ENCODE peak calls at places on chromosomes 6 and 20, in seven cellular contexts. E is ovary, D is pancreas, B is fibroblast of lung, C is PC-3, I is uterus, M is Peyer's patch. Q is an unnamed sample.

GRCh38 chr6:20681243-20681684 is 147.0 kb downstream of the CDKAL1 start:
- DNase-seq in E (no peak), D (no peak), B (no peak), C (no peak), I (no peak), M (no peak), Q (no peak)

GRCh38 chr20:24194133-24194532 is 205.6 kb upstream of the GGTLC1 start:
- DNase-seq in E (no peak), D (no peak), B (no peak), C (peak; percentile 92), I (no peak), M (no peak), Q (no peak)

GRCh38 chr6:133989525-133989924 is 36.5 kb downstream of the TBPL1 start:
- DNase-seq in E (no peak), D (no peak), B (no peak), C (peak; percentile 68), I (no peak), M (no peak), Q (no peak)

GRCh38 chr6:54361188-54361587 is 52.9 kb downstream of the TINAG start:
- DNase-seq in E (no peak), D (no peak), B (no peak), C (no peak), I (no peak), M (no peak), Q (peak; percentile 38)

GRCh38 chr6:148928811-148929210 is 182.0 kb downstream of the UST start:
- DNase-seq in E (no peak), D (no peak), B (no peak), C (no peak), I (no peak), M (no peak), Q (no peak)

GRCh38 chr20:44691424-44692423 is 23.4 kb upstream of the CCN5 start:
- DNase-seq in E (peak; percentile 72), D (no peak), B (peak; percentile 59), C (no peak), I (peak; percentile 59), M (no peak), Q (no peak)

GRCh38 chr20:31972481-31973386 is 4.8 kb downstream of the XKR7 start:
- DNase-seq in E (no peak), D (no peak), B (no peak), C (no peak), I (no peak), M (no peak), Q (no peak)

GRCh38 chr6:142846459-142846831 is 98.5 kb downstream of the HIVEP2 start:
- DNase-seq in E (no peak), D (no peak), B (peak; percentile 70), C (peak; percentile 32), I (no peak), M (no peak), Q (peak; percentile 55)

GRCh38 chr20:16397053-16397452 is 176.2 kb downstream of the KIF16B start:
- DNase-seq in E (peak; percentile 62), D (peak; percentile 29), B (peak; percentile 27), C (no peak), I (peak; percentile 64), M (no peak), Q (no peak)

GRCh38 chr6:21823371-21823770 is 229.8 kb downstream of the SOX4 start:
- DNase-seq in E (no peak), D (no peak), B (no peak), C (no peak), I (no peak), M (no peak), Q (no peak)

GRCh38 chr6:168596316-168596715 is 155.3 kb downstream of the SMOC2 start:
- DNase-seq in E (no peak), D (no peak), B (no peak), C (no peak), I (no peak), M (no peak), Q (no peak)

GRCh38 chr20:36336204-36336603 is 30.1 kb downstream of the DLGAP4 start:
- DNase-seq in E (no peak), D (no peak), B (no peak), C (no peak), I (no peak), M (no peak), Q (no peak)

GRCh38 chr20:36333841-36334240 is 27.7 kb downstream of the DLGAP4 start:
- DNase-seq in E (no peak), D (no peak), B (no peak), C (peak; percentile 19), I (no peak), M (no peak), Q (no peak)

GRCh38 chr20:36334281-36335075 is 28.3 kb downstream of the DLGAP4 start:
- DNase-seq in E (no peak), D (no peak), B (no peak), C (no peak), I (no peak), M (no peak), Q (no peak)

GRCh38 chr20:36336838-36337478 is 30.8 kb downstream of the DLGAP4 start:
- DNase-seq in E (no peak), D (no peak), B (no peak), C (no peak), I (no peak), M (no peak), Q (no peak)

GRCh38 chr20:36335187-36335870 is 29.2 kb downstream of the DLGAP4 start:
- DNase-seq in E (no peak), D (no peak), B (no peak), C (no peak), I (no peak), M (no peak), Q (no peak)
- H3K4me1 ChIP-seq in E (no peaks in the 10 kb centered on the region), D (no peaks in the 10 kb centered on the region), B (no peaks in the 10 kb centered on the region), C (peaks cover 7% of the 10 kb centered on the region), I (no peaks in the 10 kb centered on the region), M (no peaks in the 10 kb centered on the region), Q (no peaks in the 10 kb centered on the region)

DNA sequence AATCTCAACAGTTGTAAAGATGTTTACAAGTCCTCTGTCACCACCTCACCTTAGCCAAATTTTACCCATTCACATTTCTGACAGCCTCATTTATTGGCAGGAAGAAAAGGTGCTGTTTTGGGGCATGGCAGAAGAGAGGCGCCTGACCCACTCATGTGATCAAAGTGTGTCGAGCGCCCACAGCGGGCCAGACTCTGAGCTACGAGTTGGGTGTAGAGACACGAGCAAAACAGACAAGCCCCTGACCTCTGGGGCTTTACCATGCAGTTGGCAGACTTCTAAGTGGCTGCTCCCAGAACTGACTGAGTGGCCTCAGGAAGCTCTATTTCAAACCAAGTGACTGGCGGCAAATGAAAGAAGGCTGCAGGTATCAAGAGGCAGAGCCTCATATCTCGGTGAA is 167.0 kb downstream of the SOBP start:
- DNase-seq in E (no peak), D (no peak), B (no peak), C (no peak), I (no peak), M (no peak), Q (no peak)
- H3K4me1 ChIP-seq in E (peaks cover 17% of the 10 kb centered on the region), D (no peaks in the 10 kb centered on the region), B (peaks cover 14% of the 10 kb centered on the region), C (peaks cover 24% of the 10 kb centered on the region), I (no peaks in the 10 kb centered on the region), M (peaks cover 6% of the 10 kb centered on the region), Q (peaks cover 7% of the 10 kb centered on the region)

DNA sequence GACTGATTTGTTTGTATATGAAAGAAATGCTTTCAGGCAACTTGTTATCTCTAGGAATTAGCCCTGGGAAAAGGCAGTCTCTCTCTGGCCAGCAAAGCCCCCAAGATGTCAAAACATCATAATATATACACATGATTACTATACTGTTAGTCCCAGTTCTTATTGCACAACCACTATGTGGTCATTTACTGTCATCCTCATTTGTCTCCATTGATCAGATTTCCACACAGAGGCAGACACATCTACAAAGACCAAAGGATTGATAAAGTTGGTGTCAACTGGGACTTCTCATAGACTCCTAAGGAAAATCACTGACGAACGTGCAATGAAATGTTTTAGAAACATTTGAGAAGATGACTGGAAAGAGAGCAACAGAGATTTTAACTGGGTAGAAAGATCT is 71.9 kb upstream of the POPDC3 start:
- DNase-seq in E (no peak), D (no peak), B (no peak), C (no peak), I (no peak), M (no peak), Q (no peak)
- H3K4me1 ChIP-seq in E (no peaks in the 10 kb centered on the region), D (no peaks in the 10 kb centered on the region), B (no peaks in the 10 kb centered on the region), C (no peaks in the 10 kb centered on the region), I (no peaks in the 10 kb centered on the region), M (no peaks in the 10 kb centered on the region), Q (no peaks in the 10 kb centered on the region)

DNA sequence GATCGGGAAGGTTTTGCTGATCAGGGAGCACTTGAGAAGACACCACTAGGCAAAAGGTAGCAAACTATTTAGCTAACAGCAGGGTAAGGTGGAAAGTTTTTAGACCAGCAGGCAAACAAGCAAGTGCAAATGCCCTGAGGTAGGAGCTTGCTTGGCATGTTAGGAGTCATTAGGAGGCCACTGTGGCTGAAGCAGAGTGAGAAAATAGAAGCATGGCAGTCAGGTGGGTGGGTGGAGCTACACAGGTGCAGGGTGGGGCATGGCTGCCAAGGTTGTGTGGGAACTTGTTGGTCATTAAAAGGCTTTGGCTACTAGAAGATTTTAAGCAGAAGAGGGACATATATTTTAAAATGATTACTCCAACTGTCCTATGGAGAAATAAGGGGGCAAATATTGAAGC is 77.3 kb downstream of the EDN1 start:
- DNase-seq in E (no peak), D (no peak), B (no peak), C (no peak), I (no peak), M (no peak), Q (no peak)
- H3K4me1 ChIP-seq in E (no peaks in the 10 kb centered on the region), D (peaks cover 18% of the 10 kb centered on the region), B (no peaks in the 10 kb centered on the region), C (peaks cover 25% of the 10 kb centered on the region), I (no peaks in the 10 kb centered on the region), M (peaks cover 18% of the 10 kb centered on the region), Q (peaks cover 12% of the 10 kb centered on the region)

Q was measured in mammary epithelial cell.